ENCODE peak calls at places on chromosomes 7 and 10, in five cellular contexts. One of them, this sample, is unnamed.
A peak's percentile ranks its signal among the peaks of the same experiment; 100 is the strongest.

GRCh38 chr7:3149961-3150516 is 106.4 kb upstream of the CARD11 start:
- DNase-seq in HCT116: no peak
- DNase-seq in SK-N-SH: no peak
- DNase-seq in K562: no peak
- DNase-seq in HepG2: no peak
- DNase-seq in this sample: no peak

GRCh38 chr7:2202361-2202761 is 30.4 kb downstream of the MAD1L1 start:
- DNase-seq in HCT116: no peak
- DNase-seq in SK-N-SH: peak; percentile 33
- DNase-seq in K562: no peak
- DNase-seq in HepG2: no peak
- DNase-seq in this sample: peak; percentile 23

GRCh38 chr7:57308631-57309408 is 141.2 kb upstream of the ZNF716 start:
- DNase-seq in HCT116: no peak
- DNase-seq in SK-N-SH: peak; percentile 34
- DNase-seq in K562: peak; percentile 40
- DNase-seq in HepG2: no peak
- DNase-seq in this sample: peak; percentile 3

GRCh38 chr7:101124376-101125056 is 2.4 kb upstream of the SERPINE1 start:
- DNase-seq in HCT116: no peak
- DNase-seq in SK-N-SH: no peak
- DNase-seq in K562: no peak
- DNase-seq in HepG2: peak; percentile 84
- DNase-seq in this sample: no peak

GRCh38 chr7:132709971-132710567 is 133.8 kb upstream of the PLXNA4 start:
- DNase-seq in HCT116: peak; percentile 24
- DNase-seq in SK-N-SH: no peak
- DNase-seq in K562: peak; percentile 36
- DNase-seq in HepG2: peak; percentile 10
- DNase-seq in this sample: peak; percentile 74

GRCh38 chr7:102849079-102849478 is 63.7 kb upstream of the LRRC17 start:
- DNase-seq in HCT116: no peak
- DNase-seq in SK-N-SH: no peak
- DNase-seq in K562: no peak
- DNase-seq in HepG2: no peak
- DNase-seq in this sample: no peak

GRCh38 chr10:17292375-17292774 is 64.3 kb downstream of the VIM start:
- DNase-seq in HCT116: no peak
- DNase-seq in SK-N-SH: no peak
- DNase-seq in K562: no peak
- DNase-seq in HepG2: no peak
- DNase-seq in this sample: no peak

GRCh38 chr7:79317728-79318127 is 135.7 kb downstream of the MAGI2 start:
- DNase-seq in HCT116: peak; percentile 51
- DNase-seq in SK-N-SH: no peak
- DNase-seq in K562: no peak
- DNase-seq in HepG2: peak; percentile 80
- DNase-seq in this sample: peak; percentile 74

GRCh38 chr7:151238924-151239836 is 6.9 kb downstream of the CHPF2 start:
- DNase-seq in HCT116: no peak
- DNase-seq in SK-N-SH: no peak
- DNase-seq in K562: peak; percentile 26
- DNase-seq in HepG2: no peak
- DNase-seq in this sample: no peak

GRCh38 chr7:29564455-29565185 is 985 bp downstream of the PRR15 start:
- DNase-seq in HCT116: no peak
- DNase-seq in SK-N-SH: peak; percentile 79
- DNase-seq in K562: no peak
- DNase-seq in HepG2: peak; percentile 50
- DNase-seq in this sample: peak; percentile 66

GRCh38 chr7:130667593-130668257 is 823 bp downstream of the COPG2 start:
- DNase-seq in HCT116: no peak
- DNase-seq in SK-N-SH: peak; percentile 50
- DNase-seq in K562: no peak
- DNase-seq in HepG2: no peak
- DNase-seq in this sample: peak; percentile 31

GRCh38 chr7:153447021-153447420 is 605.2 kb upstream of the DPP6 start:
- DNase-seq in HCT116: no peak
- DNase-seq in SK-N-SH: no peak
- DNase-seq in K562: no peak
- DNase-seq in HepG2: no peak
- DNase-seq in this sample: no peak

GRCh38 chr10:34587002-34587740 is 227.9 kb downstream of the PARD3 start:
- DNase-seq in HCT116: no peak
- DNase-seq in SK-N-SH: no peak
- DNase-seq in K562: no peak
- DNase-seq in HepG2: no peak
- DNase-seq in this sample: no peak

GRCh38 chr10:132706701-132707100 is 79.2 kb downstream of the NKX6-2 start:
- DNase-seq in HCT116: no peak
- DNase-seq in SK-N-SH: no peak
- DNase-seq in K562: no peak
- DNase-seq in HepG2: no peak
- DNase-seq in this sample: no peak

GRCh38 chr7:114653391-114654088 is 238.9 kb downstream of the FOXP2 start:
- DNase-seq in HCT116: no peak
- DNase-seq in SK-N-SH: no peak
- DNase-seq in K562: no peak
- DNase-seq in HepG2: no peak
- DNase-seq in this sample: no peak

DNA sequence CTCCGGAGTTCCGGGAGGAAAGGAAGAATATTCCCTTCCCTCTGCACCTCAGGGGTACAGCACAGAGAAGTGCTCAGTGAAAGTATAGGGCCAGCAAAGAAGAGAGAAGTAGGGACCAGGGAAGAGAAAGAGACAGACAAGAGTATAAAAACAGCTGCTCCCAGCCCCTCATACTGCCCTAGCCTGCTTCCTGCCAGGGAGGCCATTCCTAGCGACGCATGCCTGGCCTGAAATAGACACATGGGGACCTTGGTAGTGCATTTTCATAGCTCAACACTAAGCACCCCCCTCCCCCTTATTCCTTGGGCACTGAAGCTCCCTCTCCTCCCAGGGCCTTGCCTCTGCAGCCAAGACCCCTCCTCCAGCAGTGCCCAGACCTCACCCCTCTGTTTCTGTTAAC is 64.6 kb downstream of the ZMIZ1 start:
- DNase-seq in HCT116: no peak
- DNase-seq in SK-N-SH: no peak
- DNase-seq in K562: no peak
- DNase-seq in HepG2: no peak
- DNase-seq in this sample: no peak
- TF ChIP-seq REST in HCT116: no peak
- TF ChIP-seq REST in SK-N-SH: no peak
- TF ChIP-seq REST in K562: no peak
- TF ChIP-seq REST in HepG2: no peak
- TF ChIP-seq REST in this sample: no peak

DNA sequence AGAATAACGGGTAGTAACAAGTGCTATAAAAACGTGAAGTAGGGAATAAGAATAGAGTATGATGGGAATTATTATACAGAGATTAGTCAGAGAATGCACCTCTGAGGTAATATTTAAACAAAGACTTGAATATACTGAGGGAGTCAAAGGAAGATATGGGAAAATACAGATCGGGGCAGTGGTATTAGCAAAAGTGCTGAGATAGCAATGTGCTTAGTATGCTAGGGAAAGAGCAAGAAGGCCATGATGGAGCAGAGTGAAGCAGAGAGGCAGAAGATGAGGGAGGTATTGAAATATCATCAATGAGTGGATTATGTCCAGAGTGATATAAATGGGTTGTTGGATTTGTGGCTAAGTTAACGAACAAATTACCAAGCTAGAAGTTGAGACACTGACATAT is 96.5 kb upstream of the GPR22 start:
- DNase-seq in HCT116: no peak
- DNase-seq in SK-N-SH: no peak
- DNase-seq in K562: no peak
- DNase-seq in HepG2: no peak
- DNase-seq in this sample: no peak
- H2AFZ ChIP-seq in HCT116: no peak overlapping the region
- H2AFZ ChIP-seq in SK-N-SH: no peak overlapping the region
- H2AFZ ChIP-seq in K562: no peak overlapping the region
- H2AFZ ChIP-seq in HepG2: no peak overlapping the region
- H2AFZ ChIP-seq in this sample: no peak overlapping the region

DNA sequence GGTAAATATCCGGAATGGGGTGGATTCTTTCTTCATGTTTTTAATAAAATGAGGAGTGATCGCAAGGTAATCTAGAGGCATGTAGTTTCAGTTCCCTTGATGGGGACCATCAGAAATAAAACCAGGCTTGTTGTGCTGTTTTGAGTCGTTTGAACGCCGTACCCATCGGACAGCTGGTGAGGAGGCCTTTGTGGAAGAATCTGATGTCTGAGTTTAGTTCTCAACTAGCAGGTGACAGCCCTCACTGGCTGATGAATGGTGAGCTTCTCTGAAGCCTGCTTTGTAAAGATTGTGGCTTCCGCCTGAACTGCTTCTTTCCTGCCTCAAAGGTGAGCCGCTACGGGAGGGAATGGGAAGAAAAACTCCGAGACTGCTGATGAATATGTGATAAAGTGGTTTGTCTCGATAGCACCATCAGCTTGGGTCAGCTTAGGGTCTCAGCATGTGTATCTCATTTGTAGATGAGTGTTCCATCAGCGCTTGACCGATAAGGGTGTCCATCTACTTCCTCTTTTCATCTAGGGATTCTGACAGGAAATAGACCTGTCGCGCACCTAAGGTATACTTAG is 977 bp downstream of the TMEM248 start:
- DNase-seq in HCT116: no peak
- DNase-seq in SK-N-SH: peak; percentile 40
- DNase-seq in K562: peak; percentile 67
- DNase-seq in HepG2: peak; percentile 30
- DNase-seq in this sample: peak; percentile 25
- H3K79me2 ChIP-seq in HCT116: peaks cover 57% of the 10 kb centered on the region
- H3K79me2 ChIP-seq in SK-N-SH: peaks cover 64% of the 10 kb centered on the region
- H3K79me2 ChIP-seq in K562: peaks cover 70% of the 10 kb centered on the region
- H3K79me2 ChIP-seq in HepG2: peaks cover 51% of the 10 kb centered on the region
- H3K79me2 ChIP-seq in this sample: peaks cover 65% of the 10 kb centered on the region

DNA sequence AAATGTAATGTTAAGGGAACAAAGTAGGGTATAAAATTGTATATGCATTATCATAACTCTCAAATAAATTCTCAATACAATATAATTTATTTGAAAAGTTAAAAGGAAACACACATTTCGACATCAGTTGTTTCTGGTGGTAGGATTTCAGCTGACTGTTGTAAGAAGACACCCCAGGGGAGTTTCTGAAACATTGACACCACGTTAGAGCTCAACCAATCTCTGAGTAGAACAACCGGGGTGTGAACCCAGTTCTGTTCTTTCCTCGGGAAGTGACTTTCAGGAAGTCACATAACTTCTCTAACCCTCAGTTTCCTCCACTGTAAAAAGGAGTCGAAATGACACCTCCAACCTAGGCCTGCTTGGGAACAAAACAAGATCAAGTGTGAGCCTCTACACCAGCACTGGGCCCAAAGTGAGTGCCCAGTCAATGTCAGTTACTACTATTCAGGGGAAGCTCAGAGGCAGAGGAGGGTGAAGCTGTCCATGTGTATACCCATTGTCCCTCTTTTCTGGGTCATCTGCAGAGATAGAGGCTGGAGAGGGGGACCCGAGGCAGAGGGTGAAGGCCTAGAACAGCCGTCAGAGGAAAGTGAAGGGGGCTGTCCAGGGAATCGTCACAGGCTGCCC is 67.1 kb downstream of the AOAH start:
- DNase-seq in HCT116: no peak
- DNase-seq in SK-N-SH: no peak
- DNase-seq in K562: no peak
- DNase-seq in HepG2: no peak
- DNase-seq in this sample: no peak
- TF ChIP-seq REST in HCT116: no peak
- TF ChIP-seq REST in SK-N-SH: no peak
- TF ChIP-seq REST in K562: no peak
- TF ChIP-seq REST in HepG2: no peak
- TF ChIP-seq REST in this sample: no peak

GRCh38 chr10:120946497-120946896 is 95.3 kb downstream of the WDR11 start:
- DNase-seq in HCT116: no peak
- DNase-seq in SK-N-SH: no peak
- DNase-seq in K562: no peak
- DNase-seq in HepG2: no peak
- DNase-seq in this sample: no peak

GRCh38 chr10:120951288-120951687 is 100.1 kb downstream of the WDR11 start:
- DNase-seq in HCT116: no peak
- DNase-seq in SK-N-SH: no peak
- DNase-seq in K562: no peak
- DNase-seq in HepG2: no peak
- DNase-seq in this sample: peak; percentile 14

GRCh38 chr10:120948889-120949382 is 97.8 kb downstream of the WDR11 start:
- DNase-seq in HCT116: peak; percentile 48
- DNase-seq in SK-N-SH: peak; percentile 86
- DNase-seq in K562: peak; percentile 78
- DNase-seq in HepG2: peak; percentile 21
- DNase-seq in this sample: peak; percentile 86

GRCh38 chr10:120949511-120950102 is 98.4 kb downstream of the WDR11 start:
- DNase-seq in HCT116: no peak
- DNase-seq in SK-N-SH: no peak
- DNase-seq in K562: no peak
- DNase-seq in HepG2: no peak
- DNase-seq in this sample: peak; percentile 48

GRCh38 chr10:120950103-120950561 is 99.0 kb downstream of the WDR11 start:
- DNase-seq in HCT116: no peak
- DNase-seq in SK-N-SH: no peak
- DNase-seq in K562: no peak
- DNase-seq in HepG2: no peak
- DNase-seq in this sample: peak; percentile 64
- H2AFZ ChIP-seq in HCT116: no peak overlapping the region
- H2AFZ ChIP-seq in SK-N-SH: no peak overlapping the region
- H2AFZ ChIP-seq in K562: no peak overlapping the region
- H2AFZ ChIP-seq in HepG2: no peak overlapping the region
- H2AFZ ChIP-seq in this sample: peak overlapping the region; percentile 100

GRCh38 chr7:127758105-127758504 is 106.1 kb downstream of the SND1 start:
- DNase-seq in HCT116: no peak
- DNase-seq in SK-N-SH: no peak
- DNase-seq in K562: no peak
- DNase-seq in HepG2: no peak
- DNase-seq in this sample: no peak

GRCh38 chr7:127755965-127756364 is 104.0 kb downstream of the SND1 start:
- DNase-seq in HCT116: no peak
- DNase-seq in SK-N-SH: no peak
- DNase-seq in K562: no peak
- DNase-seq in HepG2: no peak
- DNase-seq in this sample: no peak

GRCh38 chr7:127754457-127754856 is 102.5 kb downstream of the SND1 start:
- DNase-seq in HCT116: no peak
- DNase-seq in SK-N-SH: no peak
- DNase-seq in K562: no peak
- DNase-seq in HepG2: no peak
- DNase-seq in this sample: no peak

GRCh38 chr7:127752829-127753228 is 100.8 kb downstream of the SND1 start:
- DNase-seq in HCT116: no peak
- DNase-seq in SK-N-SH: no peak
- DNase-seq in K562: no peak
- DNase-seq in HepG2: no peak
- DNase-seq in this sample: no peak

GRCh38 chr7:127755529-127755928 is 103.5 kb downstream of the SND1 start:
- DNase-seq in HCT116: no peak
- DNase-seq in SK-N-SH: peak; percentile 52
- DNase-seq in K562: no peak
- DNase-seq in HepG2: no peak
- DNase-seq in this sample: no peak
- H3K79me2 ChIP-seq in HCT116: peaks cover 98% of the 10 kb centered on the region
- H3K79me2 ChIP-seq in SK-N-SH: peaks cover 95% of the 10 kb centered on the region
- H3K79me2 ChIP-seq in K562: peaks cover 95% of the 10 kb centered on the region
- H3K79me2 ChIP-seq in HepG2: peaks cover 70% of the 10 kb centered on the region
- H3K79me2 ChIP-seq in this sample: peaks cover 99% of the 10 kb centered on the region